ENCODE peak calls at places on chromosome X, in five cellular contexts. K is RWPE2, R is tibial artery, F is neural progenitor cell, X is PC-9. N is an unnamed sample.
A peak's percentile ranks its signal among the peaks of the same experiment; 100 is the strongest.

GRCh38 chrX:87583679-87584078 is 66.1 kb downstream of the KLHL4 start:
- DNase-seq in K (no peak), R (no peak), X (peak; percentile 2), F (peak; percentile 65), N (no peak)

GRCh38 chrX:36583674-36584073 is 424.5 kb upstream of the FAM47C start:
- DNase-seq in K (no peak), F (no peak), X (no peak), R (no peak), N (no peak)

GRCh38 chrX:3468031-3468430 is 121.6 kb upstream of the MXRA5 start:
- DNase-seq in R (no peak), F (no peak), K (no peak), X (no peak), N (no peak)

GRCh38 chrX:103585421-103586313 is at the start of gene TCEAL4:
- DNase-seq in K (no peak), F (peak; percentile 60), R (peak; percentile 56), X (peak; percentile 27), N (peak; percentile 69)

GRCh38 chrX:154369453-154370299 is 4.8 kb downstream of the FLNA start:
- DNase-seq in R (peak; percentile 81), F (peak; percentile 89), K (peak; percentile 87), X (peak; percentile 93), N (peak; percentile 85)

GRCh38 chrX:148588649-148589310 is 88.4 kb downstream of the AFF2 start:
- DNase-seq in X (no peak), R (no peak), F (no peak), K (no peak), N (no peak)

GRCh38 chrX:2875798-2876399 is 47.2 kb downstream of the GYG2 start:
- DNase-seq in R (no peak), K (no peak), F (peak; percentile 50), X (no peak), N (no peak)

GRCh38 chrX:63186137-63186536 is 165.0 kb downstream of the SPIN4 start:
- DNase-seq in F (no peak), K (no peak), X (no peak), R (no peak), N (no peak)

DNA sequence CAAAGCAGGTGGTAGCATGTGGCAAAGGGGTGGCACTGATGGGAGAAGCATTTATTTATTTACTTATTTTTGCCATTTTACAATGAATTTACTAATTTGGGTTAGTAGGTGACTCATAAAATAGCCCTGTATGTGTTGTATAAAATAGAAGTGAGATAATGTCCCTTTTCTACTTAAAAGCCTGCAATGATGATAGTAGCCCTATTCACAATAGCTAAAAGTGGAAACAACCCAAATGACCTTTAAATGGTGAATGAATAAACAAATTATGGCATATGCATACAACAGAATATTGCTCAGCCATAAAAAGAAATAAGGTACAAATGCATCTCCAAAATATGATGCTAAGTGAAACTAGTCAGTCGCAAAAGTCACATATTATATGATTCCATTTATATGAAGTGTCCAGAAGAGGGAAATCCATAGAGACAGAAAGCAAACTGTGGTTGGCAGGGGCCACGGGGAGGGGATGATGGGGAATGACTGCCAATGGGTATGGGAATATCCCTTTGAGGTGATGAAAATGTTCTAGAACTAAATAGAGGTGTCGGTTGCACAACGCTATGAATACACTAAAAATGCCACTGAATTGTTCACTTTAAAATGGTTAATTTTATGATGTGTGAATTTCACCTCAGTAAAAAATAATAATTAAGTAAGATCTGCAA is 35.8 kb upstream of the FAM9C start:
- DNase-seq in F (no peak), R (no peak), X (no peak), K (no peak), N (no peak)
- TF ChIP-seq CTCF in F (no peak), R (no peak), X (no peak), K (no peak), N (no peak)

GRCh38 chrX:151958101-151958500 is 16.4 kb downstream of the GABRE start:
- DNase-seq in F (no peak), K (no peak), X (no peak), R (no peak), N (no peak)
- H3K36me3 ChIP-seq in F (no peaks in the 10 kb centered on the region), K (peaks cover 19% of the 10 kb centered on the region), X (peaks cover 31% of the 10 kb centered on the region), R (peaks cover 48% of the 10 kb centered on the region), N (peaks cover 26% of the 10 kb centered on the region)

GRCh38 chrX:152869972-152870371 is 27.9 kb upstream of the ZNF185 start:
- DNase-seq in R (no peak), K (no peak), F (no peak), X (no peak), N (no peak)
- TF ChIP-seq CTCF in R (no peak), K (no peak), F (peak; percentile 13), X (peak; percentile 40), N (no peak)

GRCh38 chrX:68719181-68719903 is 71.9 kb downstream of the STARD8 start:
- DNase-seq in K (no peak), X (no peak), R (no peak), F (no peak), N (no peak)
- H3K36me3 ChIP-seq in K (no peaks in the 10 kb centered on the region), X (no peaks in the 10 kb centered on the region), R (no peaks in the 10 kb centered on the region), F (no peaks in the 10 kb centered on the region), N (peaks cover 28% of the 10 kb centered on the region)